ENCODE peak calls at places on chromosomes 13 and 19, in four cellular contexts. E is hepatocyte, C is BJ, V is AG10803. G is an unnamed sample.

GRCh38 chr19:49691243-49692101 is 556 bp downstream of the CPT1C start:
- DNase-seq in E (peak), C (no peak), V (peak), G (peak)

GRCh38 chr13:43848250-43848649 is 31.3 kb downstream of the CCDC122 start:
- DNase-seq in E (no peak), C (peak), V (peak), G (peak)

GRCh38 chr13:96958286-96958891 is 35.9 kb downstream of the OXGR1 start:
- DNase-seq in E (peak), C (no peak), V (peak), G (peak)

GRCh38 chr19:7263066-7263465 is 31.1 kb downstream of the INSR start:
- DNase-seq in E (no peak), C (no peak), V (no peak), G (no peak)

GRCh38 chr13:64075543-64076271 is 2660.1 kb upstream of the PCDH20 start:
- DNase-seq in E (no peak), C (no peak), V (no peak), G (no peak)

GRCh38 chr19:55383789-55384575 is at the start of gene TMEM238:
- DNase-seq in E (peak), C (no peak), V (peak), G (peak)

GRCh38 chr13:93244141-93244917 is 17.7 kb downstream of the GPC6 start:
- DNase-seq in E (peak), C (no peak), V (peak), G (peak)

GRCh38 chr13:80684525-80685017 is 343.6 kb upstream of the SPRY2 start:
- DNase-seq in E (no peak), C (no peak), V (no peak), G (no peak)

GRCh38 chr13:97307882-97308624 is 85.9 kb downstream of the MBNL2 start:
- DNase-seq in E (no peak), C (no peak), V (peak), G (peak)

GRCh38 chr13:78609464-78610205 is 6.3 kb upstream of the POU4F1 start:
- DNase-seq in E (no peak), C (no peak), V (no peak), G (no peak)

GRCh38 chr13:92017737-92018136 is 619.3 kb downstream of the GPC5 start:
- DNase-seq in E (no peak), C (no peak), V (no peak), G (no peak)

GRCh38 chr19:33998739-33999345 is 173.5 kb upstream of the LSM14A start:
- DNase-seq in E (no peak), C (no peak), V (peak), G (peak)

GRCh38 chr13:28339419-28339818 is 155.5 kb downstream of the FLT1 start:
- DNase-seq in E (no peak), C (no peak), V (peak), G (no peak)

GRCh38 chr19:48569814-48570213 is 17.8 kb downstream of the SULT2B1 start:
- DNase-seq in E (no peak), C (no peak), V (peak), G (no peak)

GRCh38 chr19:4815426-4816387 is 15.8 kb downstream of the TICAM1 start:
- DNase-seq in E (peak), C (no peak), V (peak), G (peak)
- H3K4me3 ChIP-seq in E (no peak), C (no peak), V (no peak), G (no peak)

GRCh38 chr19:5864725-5865486 is 5.4 kb downstream of the FUT5 start:
- DNase-seq in E (no peak), C (no peak), V (no peak), G (no peak)
- TF ChIP-seq CTCF in E (no peak), C (no peak), V (no peak), G (peak)

GRCh38 chr13:110193491-110193890 is 113.5 kb downstream of the COL4A1 start:
- DNase-seq in E (no peak), C (no peak), V (no peak), G (no peak)

GRCh38 chr13:110197471-110197870 is 109.5 kb downstream of the COL4A1 start:
- DNase-seq in E (no peak), C (no peak), V (no peak), G (no peak)

GRCh38 chr13:110195547-110196485 is 111.1 kb downstream of the COL4A1 start:
- DNase-seq in E (no peak), C (no peak), V (no peak), G (no peak)

GRCh38 chr13:110197041-110197440 is 109.9 kb downstream of the COL4A1 start:
- DNase-seq in E (peak), C (no peak), V (peak), G (peak)

DNA sequence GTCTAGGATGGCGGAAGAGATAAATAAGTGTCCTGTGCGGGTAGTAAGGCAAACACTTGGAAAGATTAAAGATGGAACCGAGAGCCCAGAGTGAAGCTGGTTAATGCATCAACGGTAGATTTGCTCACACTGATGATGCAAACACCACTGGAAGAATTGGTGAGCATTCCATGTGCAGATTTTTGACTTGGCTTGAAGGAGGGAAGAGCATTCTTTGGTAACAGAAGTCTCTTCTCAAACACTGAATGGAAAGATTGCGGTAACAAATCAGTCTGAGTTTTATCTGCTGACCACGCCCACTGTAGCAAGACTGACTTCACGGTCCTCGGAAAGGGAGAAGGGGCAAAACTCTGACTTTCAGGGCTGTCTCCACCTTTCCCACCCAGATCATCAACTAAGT is 112.5 kb downstream of the COL4A1 start:
- DNase-seq in E (no peak), C (no peak), V (no peak), G (peak)
- H3K4me3 ChIP-seq in E (no peak), C (no peak), V (no peak), G (no peak)

DNA sequence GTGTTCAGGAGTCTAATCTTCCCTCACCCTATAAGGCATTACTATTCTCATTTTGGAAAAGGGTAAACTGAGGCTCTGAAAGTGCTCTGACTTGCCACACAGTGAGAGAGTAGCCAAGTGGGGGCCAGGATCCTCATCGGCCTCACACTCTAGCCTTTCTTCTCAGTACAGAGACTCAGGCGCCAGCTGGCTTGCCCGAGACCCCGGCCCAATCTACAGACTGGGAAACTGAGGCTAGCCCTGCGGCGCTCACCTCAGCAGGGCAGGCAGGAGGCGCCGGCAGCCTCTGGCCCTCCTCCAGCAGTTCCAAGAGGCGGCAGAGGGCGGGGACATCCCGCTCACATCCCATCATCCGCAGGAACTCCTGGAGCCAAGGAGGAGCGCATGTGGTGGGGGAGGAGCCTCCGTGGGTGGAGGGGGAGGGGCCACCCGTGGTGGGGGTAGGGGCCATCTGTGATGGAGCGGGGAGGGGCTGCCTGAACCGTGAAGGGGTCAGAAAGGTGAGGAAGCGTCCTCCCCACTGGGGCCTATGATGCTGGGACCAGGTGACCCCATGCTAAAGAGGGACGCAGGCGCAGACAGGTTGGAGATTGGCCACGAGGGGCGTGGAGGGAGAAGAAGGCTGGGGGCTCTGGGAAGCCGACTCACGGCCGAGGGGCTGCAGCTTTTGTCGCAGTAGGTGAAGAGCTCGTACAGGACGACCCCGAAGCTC is 8.7 kb upstream of the INSL3 start:
- DNase-seq in E (peak), C (no peak), V (peak), G (no peak)
- TF ChIP-seq CTCF in E (peak), C (no peak), V (no peak), G (no peak)

GRCh38 chr19:13984186-13984585 is 21.9 kb downstream of the RFX1 start:
- DNase-seq in E (no peak), C (no peak), V (no peak), G (no peak)

GRCh38 chr19:13984875-13985741 is 21.0 kb downstream of the RFX1 start:
- DNase-seq in E (no peak), C (no peak), V (no peak), G (no peak)

GRCh38 chr19:13986348-13986904 is 19.7 kb downstream of the RFX1 start:
- DNase-seq in E (peak), C (no peak), V (peak), G (peak)

GRCh38 chr19:13987101-13987890 is 18.8 kb downstream of the RFX1 start:
- DNase-seq in E (no peak), C (no peak), V (no peak), G (no peak)

DNA sequence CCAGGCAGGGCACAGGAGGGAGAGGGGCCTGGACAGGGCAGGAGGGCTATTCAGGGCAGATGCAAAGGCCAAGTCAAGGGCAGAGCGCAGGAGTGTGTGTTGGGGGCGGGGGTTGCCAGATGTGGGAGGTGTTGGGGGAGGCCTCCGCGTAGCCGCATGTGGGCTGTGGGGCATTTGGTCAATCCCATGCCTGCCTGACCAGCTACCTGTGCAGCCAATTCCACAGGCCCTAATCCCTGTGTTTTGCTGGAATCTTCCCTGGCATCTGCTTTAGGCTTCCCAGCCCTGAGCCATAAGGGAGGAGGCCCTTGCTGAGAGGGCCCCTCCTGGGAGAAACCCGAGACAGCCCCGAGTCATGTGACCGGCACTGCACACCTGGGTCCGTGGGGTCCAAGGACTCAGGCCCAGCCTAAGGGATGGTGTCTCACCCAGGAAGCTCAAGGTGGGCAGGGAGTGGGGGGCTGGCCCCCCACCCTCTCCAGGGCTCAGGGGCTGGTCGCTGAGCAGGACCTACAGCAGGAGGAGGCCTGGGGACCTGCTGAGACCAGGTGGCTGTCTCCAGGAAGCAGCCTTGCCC is 20.3 kb downstream of the RFX1 start:
- DNase-seq in E (no peak), C (no peak), V (no peak), G (no peak)
- H3K4me3 ChIP-seq in E (no peak), C (no peak), V (no peak), G (no peak)

GRCh38 chr19:36051236-36051635 is 2.8 kb downstream of the THAP8 start:
- DNase-seq in E (peak), C (no peak), V (no peak), G (no peak)
- TF ChIP-seq CTCF in E (peak), C (peak), V (peak), G (peak)

GRCh38 chr19:19475845-19476828 is 39.2 kb downstream of the TSSK6 start:
- DNase-seq in E (no peak), C (no peak), V (no peak), G (peak)
- H3K4me3 ChIP-seq in E (no peak), C (no peak), V (no peak), G (no peak)

GRCh38 chr19:53812335-53812734 is 11.8 kb downstream of the NLRP12 start:
- DNase-seq in E (no peak), C (no peak), V (no peak), G (no peak)
- TF ChIP-seq CTCF in E (peak), C (peak), V (peak), G (peak)

GRCh38 chr13:105139380-105140285 is 1395.8 kb downstream of the EFNB2 start:
- DNase-seq in E (no peak), C (no peak), V (peak), G (peak)
- H3K4me3 ChIP-seq in E (no peak), C (no peak), V (peak), G (peak)